ENCODE peak calls at places on chromosomes 3 and 15, in six cellular contexts. A, E, L, O, U and X are unnamed samples.

GRCh38 chr3:24521306-24522154 is 26.9 kb upstream of the THRB start:
- DNase-seq in A (peak), E (peak), L (peak), O (peak), U (peak), X (peak)

GRCh38 chr3:176328198-176328597 is 869.1 kb downstream of the TBL1XR1 start:
- DNase-seq in A (no peak), E (no peak), L (no peak), O (no peak), U (no peak), X (no peak)

GRCh38 chr3:124282751-124283643 is 291.1 kb upstream of the ROPN1 start:
- DNase-seq in A (no peak), E (no peak), L (no peak), O (no peak), U (no peak), X (no peak)

GRCh38 chr3:17412950-17413530 is 329.4 kb downstream of the TBC1D5 start:
- DNase-seq in A (no peak), E (peak), L (no peak), O (no peak), U (no peak), X (peak)

GRCh38 chr3:25911525-25912295 is 121.8 kb downstream of the OXSM start:
- DNase-seq in A (no peak), E (no peak), L (no peak), O (no peak), U (no peak), X (no peak)

GRCh38 chr3:73508330-73508954 is 116.3 kb downstream of the PDZRN3 start:
- DNase-seq in A (peak), E (peak), L (no peak), O (no peak), U (no peak), X (peak)

GRCh38 chr3:101988591-101988990 is 139.3 kb downstream of the NFKBIZ start:
- DNase-seq in A (no peak), E (no peak), L (no peak), O (no peak), U (no peak), X (no peak)

GRCh38 chr15:44183363-44183762 is 11.7 kb downstream of the FRMD5 start:
- DNase-seq in A (no peak), E (no peak), L (no peak), O (no peak), U (no peak), X (no peak)

GRCh38 chr3:153599685-153600084 is 437.7 kb downstream of the RAP2B start:
- DNase-seq in A (no peak), E (peak), L (no peak), O (no peak), U (no peak), X (no peak)

GRCh38 chr3:102473648-102474047 is 38.8 kb downstream of the ZPLD1 start:
- DNase-seq in A (no peak), E (no peak), L (no peak), O (no peak), U (no peak), X (no peak)

GRCh38 chr15:75123395-75123794 is 78.3 kb upstream of the C15orf39 start:
- DNase-seq in A (no peak), E (peak), L (no peak), O (no peak), U (no peak), X (peak)

GRCh38 chr3:126212629-126213375 is 32.4 kb upstream of the ALDH1L1 start:
- DNase-seq in A (peak), E (peak), L (no peak), O (no peak), U (no peak), X (peak)

GRCh38 chr3:179452166-179452544 is 885 bp upstream of the GNB4 start:
- DNase-seq in A (no peak), E (no peak), L (no peak), O (no peak), U (no peak), X (no peak)

GRCh38 chr3:20054549-20054987 is 14.3 kb downstream of the KAT2B start:
- DNase-seq in A (peak), E (peak), L (peak), O (no peak), U (no peak), X (peak)

GRCh38 chr3:31092748-31093607 is 198.5 kb upstream of the GADL1 start:
- DNase-seq in A (no peak), E (no peak), L (no peak), O (no peak), U (no peak), X (no peak)

GRCh38 chr3:98954806-98955205 is 53.3 kb upstream of the DCBLD2 start:
- DNase-seq in A (no peak), E (no peak), L (no peak), O (no peak), U (no peak), X (no peak)

GRCh38 chr15:56244237-56244810 is 645 bp upstream of the RFX7 start:
- DNase-seq in A (peak), E (peak), L (peak), O (peak), U (no peak), X (peak)

GRCh38 chr15:71921191-71921590 is 110.8 kb downstream of the NR2E3 start:
- DNase-seq in A (no peak), E (no peak), L (no peak), O (no peak), U (no peak), X (no peak)

GRCh38 chr15:80404719-80405553 is 754 bp downstream of the ARNT2 start:
- DNase-seq in A (no peak), E (peak), L (no peak), O (no peak), U (no peak), X (no peak)

GRCh38 chr3:184223946-184224345 is 5.4 kb upstream of the VWA5B2 start:
- DNase-seq in A (no peak), E (no peak), L (no peak), O (no peak), U (no peak), X (no peak)

GRCh38 chr3:72537448-72537847 is 310.8 kb downstream of the SHQ1 start:
- DNase-seq in A (no peak), E (no peak), L (no peak), O (no peak), U (no peak), X (no peak)

GRCh38 chr3:170848294-170848917 is 21.6 kb downstream of the RPL22L1 start:
- DNase-seq in A (no peak), E (no peak), L (no peak), O (no peak), U (no peak), X (peak)

GRCh38 chr15:82663186-82663600 is 16.0 kb upstream of the CPEB1 start:
- DNase-seq in A (peak), E (peak), L (no peak), O (peak), U (no peak), X (peak)

GRCh38 chr3:77161098-77161497 is 121.2 kb downstream of the ROBO2 start:
- DNase-seq in A (no peak), E (no peak), L (no peak), O (no peak), U (no peak), X (no peak)

GRCh38 chr15:29570931-29571727 is 251.1 kb downstream of the TJP1 start:
- DNase-seq in A (peak), E (peak), L (no peak), O (no peak), U (no peak), X (no peak)

GRCh38 chr15:95302206-95302605 is 1028.3 kb upstream of the NR2F2 start:
- DNase-seq in A (no peak), E (peak), L (no peak), O (no peak), U (no peak), X (no peak)

GRCh38 chr3:194275231-194275671 is 75.9 kb downstream of the CPN2 start:
- DNase-seq in A (no peak), E (peak), L (no peak), O (peak), U (no peak), X (peak)

GRCh38 chr15:88324241-88325065 is 67.9 kb upstream of the NTRK3 start:
- DNase-seq in A (no peak), E (no peak), L (no peak), O (no peak), U (no peak), X (no peak)

GRCh38 chr3:139619484-139619883 is 58.3 kb downstream of the NMNAT3 start:
- DNase-seq in A (no peak), E (no peak), L (no peak), O (no peak), U (no peak), X (no peak)

GRCh38 chr3:72982653-72983366 is 13.8 kb upstream of the PPP4R2 start:
- DNase-seq in A (no peak), E (no peak), L (no peak), O (no peak), U (no peak), X (no peak)

GRCh38 chr15:25240461-25241021 is 198.3 kb downstream of the UBE3A start:
- DNase-seq in A (no peak), E (no peak), L (no peak), O (peak), U (peak), X (no peak)

GRCh38 chr3:74592359-74592758 is 22.1 kb downstream of the CNTN3 start:
- DNase-seq in A (no peak), E (no peak), L (no peak), O (no peak), U (no peak), X (no peak)

GRCh38 chr3:126100216-126100615 is 16.3 kb upstream of the SLC41A3 start:
- DNase-seq in A (no peak), E (no peak), L (no peak), O (no peak), U (no peak), X (no peak)

DNA sequence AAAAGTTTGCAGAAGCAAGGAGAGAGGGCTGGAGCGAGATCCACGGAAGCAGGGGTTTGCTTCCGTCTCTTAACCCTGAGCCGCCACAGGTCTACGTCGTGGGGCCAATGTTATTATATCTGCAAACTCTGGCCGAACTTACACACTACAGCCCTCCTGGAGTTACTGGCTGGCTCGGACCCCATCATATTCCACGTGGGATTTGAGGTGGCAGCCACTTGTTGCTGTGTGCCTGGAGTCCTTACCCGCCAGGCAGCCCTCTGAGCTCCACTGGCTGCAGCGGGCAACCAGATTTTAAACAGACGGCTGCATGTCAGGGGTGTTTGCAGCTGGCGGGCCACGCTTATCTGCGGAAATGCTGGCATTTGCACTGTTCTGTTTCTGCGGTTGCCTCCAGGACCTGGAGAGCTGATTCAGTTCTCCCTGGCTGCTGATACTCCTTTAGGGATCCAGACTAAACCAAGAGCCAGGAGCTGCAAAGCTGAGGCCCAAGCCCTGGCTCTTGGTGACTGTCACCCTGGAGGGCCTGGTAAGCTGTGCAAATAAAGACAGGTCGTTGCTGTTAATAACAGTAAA is 34.7 kb downstream of the TM2D3 start:
- DNase-seq in A (no peak), E (no peak), L (no peak), O (no peak), U (no peak), X (no peak)
- TF ChIP-seq POLR2A in A (no peak), E (no peak), L (no peak), O (no peak), U (no peak), X (no peak)

GRCh38 chr3:51997935-51998596 is 2.4 kb upstream of the RPL29 start:
- DNase-seq in A (no peak), E (no peak), L (no peak), O (no peak), U (no peak), X (no peak)

GRCh38 chr3:51997172-51997571 is 1.5 kb upstream of the RPL29 start:
- DNase-seq in A (no peak), E (no peak), L (no peak), O (no peak), U (no peak), X (no peak)

GRCh38 chr3:51995346-51996156 is at the start of gene RPL29:
- DNase-seq in A (peak), E (peak), L (peak), O (peak), U (peak), X (peak)

GRCh38 chr3:51992017-51992682 is 3.5 kb downstream of the RPL29 start:
- DNase-seq in A (no peak), E (no peak), L (no peak), O (no peak), U (no peak), X (no peak)

GRCh38 chr3:51994530-51994929 is 1.2 kb downstream of the RPL29 start:
- DNase-seq in A (no peak), E (no peak), L (no peak), O (no peak), U (no peak), X (no peak)
- TF ChIP-seq POLR2A in A (no peak), E (no peak), L (no peak), O (no peak), U (no peak), X (no peak)

GRCh38 chr15:92803852-92804609 is 96.1 kb upstream of the CHD2 start:
- DNase-seq in A (peak), E (peak), L (peak), O (peak), U (peak), X (peak)
- TF ChIP-seq POLR2A in A (peak), E (no peak), L (no peak), O (no peak), U (no peak), X (peak)

DNA sequence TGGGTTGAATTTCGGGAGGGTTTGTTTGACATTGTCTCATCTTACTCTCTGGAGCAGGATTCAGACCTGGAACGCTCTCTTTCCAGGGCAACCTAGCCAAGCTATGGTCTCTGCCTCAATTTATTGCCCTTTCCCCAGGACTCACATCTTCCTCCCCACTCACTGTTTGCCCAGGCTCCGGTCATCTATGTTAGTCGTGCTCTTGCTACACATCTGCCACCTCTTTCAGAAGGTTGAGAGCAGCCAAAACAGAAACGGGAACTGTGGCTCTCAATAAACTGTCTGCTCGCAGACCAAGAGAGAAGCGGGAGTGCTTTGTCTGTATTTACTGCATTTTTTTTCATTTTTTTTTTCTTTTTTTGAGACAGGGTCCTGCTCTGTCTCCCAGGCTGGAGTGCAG is 81.6 kb downstream of the ST6GAL1 start:
- DNase-seq in A (no peak), E (no peak), L (peak), O (no peak), U (no peak), X (no peak)
- TF ChIP-seq POLR2A in A (no peak), E (no peak), L (no peak), O (no peak), U (no peak), X (no peak)

DNA sequence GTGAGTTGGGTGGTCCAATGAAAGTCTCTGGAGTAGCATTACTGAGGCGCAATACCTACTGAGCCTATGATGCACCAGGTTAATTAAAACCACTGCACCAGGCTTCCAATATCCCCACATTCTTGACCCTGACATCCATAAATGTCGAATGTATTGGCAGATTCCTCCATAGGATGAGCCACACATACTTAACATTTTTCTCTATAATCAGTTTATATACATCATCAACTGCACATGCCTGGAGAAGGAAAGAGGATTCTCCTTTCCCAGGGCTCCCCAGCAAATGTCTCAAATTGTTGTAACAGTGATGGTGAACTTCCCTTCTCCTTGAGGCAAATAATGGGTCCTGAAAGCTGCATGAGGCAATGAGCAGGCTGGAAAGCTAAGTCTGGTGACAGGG is 82.3 kb upstream of the LPP start:
- DNase-seq in A (no peak), E (no peak), L (no peak), O (no peak), U (no peak), X (no peak)
- TF ChIP-seq POLR2A in A (no peak), E (no peak), L (no peak), O (no peak), U (no peak), X (no peak)

DNA sequence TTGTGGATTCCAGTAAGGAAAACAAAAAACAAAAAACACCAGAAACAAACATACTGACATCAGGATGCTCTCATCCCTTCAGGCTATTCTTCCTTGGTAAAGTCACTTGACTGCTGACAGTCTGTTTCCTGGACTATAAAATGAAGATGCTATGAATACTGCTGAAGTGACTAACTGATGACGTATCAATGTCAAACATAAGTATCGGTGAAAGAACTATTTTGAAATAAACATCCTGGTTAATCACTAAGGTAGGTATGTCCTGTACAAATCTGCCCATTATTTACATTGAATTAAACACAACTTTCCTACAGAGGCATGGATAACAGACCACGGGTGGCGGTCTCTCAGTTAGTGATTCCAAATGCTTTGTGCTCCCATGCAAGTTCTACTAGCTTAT is 45.9 kb downstream of the CHAC1 start:
- DNase-seq in A (no peak), E (peak), L (no peak), O (no peak), U (no peak), X (no peak)
- TF ChIP-seq POLR2A in A (no peak), E (no peak), L (no peak), O (no peak), U (no peak), X (no peak)

DNA sequence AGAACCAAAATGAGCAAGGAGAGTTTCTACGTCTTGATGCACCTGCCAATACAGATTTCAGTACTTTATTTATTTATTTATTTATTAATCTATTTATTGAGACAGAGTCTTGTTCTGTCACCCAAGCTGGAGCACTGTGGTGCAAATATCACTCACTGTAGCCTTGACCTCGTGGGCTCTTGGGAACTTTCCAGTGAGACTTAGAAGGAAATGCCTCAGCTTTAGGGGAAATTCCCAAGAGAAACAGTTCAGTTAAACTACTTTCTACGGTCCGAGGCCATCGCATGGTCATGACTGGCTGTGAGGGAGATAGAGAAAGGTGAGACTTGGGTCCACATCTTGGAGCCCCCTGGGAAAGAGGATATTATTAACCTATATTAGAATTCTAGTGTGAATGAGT is 47.0 kb upstream of the HERC1 start:
- DNase-seq in A (no peak), E (no peak), L (no peak), O (no peak), U (no peak), X (no peak)
- TF ChIP-seq POLR2A in A (no peak), E (no peak), L (no peak), O (no peak), U (no peak), X (no peak)

GRCh38 chr15:90101130-90101968 is 919 bp downstream of the IDH2 start:
- DNase-seq in A (peak), E (no peak), L (peak), O (no peak), U (no peak), X (peak)

GRCh38 chr15:90101969-90102890 is at the start of gene IDH2:
- DNase-seq in A (peak), E (peak), L (peak), O (no peak), U (peak), X (peak)

GRCh38 chr15:90104551-90104950 is 2.3 kb upstream of the IDH2 start:
- DNase-seq in A (peak), E (no peak), L (no peak), O (no peak), U (peak), X (no peak)

GRCh38 chr15:90105521-90105920 is 3.3 kb upstream of the IDH2 start:
- DNase-seq in A (no peak), E (no peak), L (no peak), O (no peak), U (no peak), X (no peak)

GRCh38 chr15:90103669-90104329 is 1.5 kb upstream of the IDH2 start:
- DNase-seq in A (no peak), E (no peak), L (no peak), O (no peak), U (no peak), X (no peak)
- TF ChIP-seq POLR2A in A (no peak), E (no peak), L (no peak), O (no peak), U (no peak), X (no peak)

GRCh38 chr15:70853855-70854668 is at the start of gene LARP6:
- DNase-seq in A (peak), E (peak), L (no peak), O (no peak), U (peak), X (no peak)
- TF ChIP-seq POLR2A in A (peak), E (peak), L (no peak), O (peak), U (no peak), X (no peak)